ENCODE peak calls at places on chromosomes 1 and 21, in eight cellular contexts. One of them, this sample, is unnamed. For H3K4me1 and H3K9me3, the result is how much of the 10 kb centered on the place peaks cover.

GRCh38 chr1:220556641-220557040 is 28.7 kb downstream of the MARK1 start:
- DNase-seq in pancreas: no peak
- DNase-seq in mammary epithelial cell: no peak
- DNase-seq in transverse colon: no peak
- DNase-seq in mucosa of descending colon: no peak
- DNase-seq in neural progenitor cell: no peak
- DNase-seq in thoracic aorta: no peak
- DNase-seq in lower lobe of right lung: no peak
- DNase-seq in this sample: no peak

GRCh38 chr1:167566766-167567165 is 13.2 kb upstream of the CREG1 start:
- DNase-seq in pancreas: no peak
- DNase-seq in mammary epithelial cell: peak
- DNase-seq in transverse colon: no peak
- DNase-seq in mucosa of descending colon: no peak
- DNase-seq in neural progenitor cell: no peak
- DNase-seq in thoracic aorta: no peak
- DNase-seq in lower lobe of right lung: no peak
- DNase-seq in this sample: no peak

GRCh38 chr1:27940297-27940696 is 5.5 kb downstream of the SMPDL3B start:
- DNase-seq in pancreas: no peak
- DNase-seq in mammary epithelial cell: no peak
- DNase-seq in transverse colon: peak
- DNase-seq in mucosa of descending colon: peak
- DNase-seq in neural progenitor cell: peak
- DNase-seq in thoracic aorta: no peak
- DNase-seq in lower lobe of right lung: peak
- DNase-seq in this sample: peak

GRCh38 chr1:210239295-210240155 is 6.9 kb downstream of the SERTAD4 start:
- DNase-seq in pancreas: no peak
- DNase-seq in mammary epithelial cell: peak
- DNase-seq in transverse colon: no peak
- DNase-seq in mucosa of descending colon: no peak
- DNase-seq in neural progenitor cell: peak
- DNase-seq in thoracic aorta: no peak
- DNase-seq in lower lobe of right lung: no peak
- DNase-seq in this sample: no peak

GRCh38 chr1:159188375-159188788 is 16.3 kb upstream of the ACKR1 start:
- DNase-seq in pancreas: peak
- DNase-seq in mammary epithelial cell: no peak
- DNase-seq in transverse colon: peak
- DNase-seq in mucosa of descending colon: peak
- DNase-seq in neural progenitor cell: peak
- DNase-seq in thoracic aorta: no peak
- DNase-seq in lower lobe of right lung: peak
- DNase-seq in this sample: peak

GRCh38 chr1:63319069-63320023 is 3.0 kb upstream of the FOXD3 start:
- DNase-seq in pancreas: no peak
- DNase-seq in mammary epithelial cell: no peak
- DNase-seq in transverse colon: no peak
- DNase-seq in mucosa of descending colon: no peak
- DNase-seq in neural progenitor cell: peak
- DNase-seq in thoracic aorta: no peak
- DNase-seq in lower lobe of right lung: no peak
- DNase-seq in this sample: no peak

GRCh38 chr1:225465793-225466517 is 38.1 kb upstream of the LBR start:
- DNase-seq in pancreas: no peak
- DNase-seq in mammary epithelial cell: no peak
- DNase-seq in transverse colon: no peak
- DNase-seq in mucosa of descending colon: no peak
- DNase-seq in neural progenitor cell: no peak
- DNase-seq in thoracic aorta: no peak
- DNase-seq in lower lobe of right lung: no peak
- DNase-seq in this sample: peak

GRCh38 chr1:16209847-16210407 is 2.5 kb downstream of the ARHGEF19 start:
- DNase-seq in pancreas: no peak
- DNase-seq in mammary epithelial cell: no peak
- DNase-seq in transverse colon: no peak
- DNase-seq in mucosa of descending colon: no peak
- DNase-seq in neural progenitor cell: peak
- DNase-seq in thoracic aorta: no peak
- DNase-seq in lower lobe of right lung: no peak
- DNase-seq in this sample: peak

GRCh38 chr1:43836267-43836951 is 97.2 kb upstream of the ARTN start:
- DNase-seq in pancreas: peak
- DNase-seq in mammary epithelial cell: peak
- DNase-seq in transverse colon: peak
- DNase-seq in mucosa of descending colon: peak
- DNase-seq in neural progenitor cell: no peak
- DNase-seq in thoracic aorta: no peak
- DNase-seq in lower lobe of right lung: peak
- DNase-seq in this sample: peak

GRCh38 chr1:78101514-78101913 is 55.7 kb downstream of the GIPC2 start:
- DNase-seq in pancreas: peak
- DNase-seq in mammary epithelial cell: peak
- DNase-seq in transverse colon: peak
- DNase-seq in mucosa of descending colon: no peak
- DNase-seq in neural progenitor cell: no peak
- DNase-seq in thoracic aorta: peak
- DNase-seq in lower lobe of right lung: no peak
- DNase-seq in this sample: no peak

GRCh38 chr1:64243757-64244080 is 40.3 kb downstream of the UBE2U start:
- DNase-seq in pancreas: no peak
- DNase-seq in mammary epithelial cell: no peak
- DNase-seq in transverse colon: no peak
- DNase-seq in mucosa of descending colon: no peak
- DNase-seq in neural progenitor cell: no peak
- DNase-seq in thoracic aorta: no peak
- DNase-seq in lower lobe of right lung: no peak
- DNase-seq in this sample: no peak

GRCh38 chr1:23699280-23700179 is 7.9 kb downstream of the RPL11 start:
- DNase-seq in pancreas: no peak
- DNase-seq in mammary epithelial cell: peak
- DNase-seq in transverse colon: no peak
- DNase-seq in mucosa of descending colon: no peak
- DNase-seq in neural progenitor cell: no peak
- DNase-seq in thoracic aorta: no peak
- DNase-seq in lower lobe of right lung: no peak
- DNase-seq in this sample: no peak

GRCh38 chr1:213060836-213061235 is 9.8 kb downstream of the RPS6KC1 start:
- DNase-seq in pancreas: no peak
- DNase-seq in mammary epithelial cell: no peak
- DNase-seq in transverse colon: no peak
- DNase-seq in mucosa of descending colon: no peak
- DNase-seq in neural progenitor cell: no peak
- DNase-seq in thoracic aorta: no peak
- DNase-seq in lower lobe of right lung: no peak
- DNase-seq in this sample: no peak

GRCh38 chr1:41955461-41956159 is 36.9 kb upstream of the HIVEP3 start:
- DNase-seq in pancreas: no peak
- DNase-seq in mammary epithelial cell: peak
- DNase-seq in transverse colon: no peak
- DNase-seq in mucosa of descending colon: no peak
- DNase-seq in neural progenitor cell: peak
- DNase-seq in thoracic aorta: no peak
- DNase-seq in lower lobe of right lung: no peak
- DNase-seq in this sample: no peak

GRCh38 chr21:42533306-42533962 is 19.8 kb downstream of the SLC37A1 start:
- DNase-seq in pancreas: no peak
- DNase-seq in mammary epithelial cell: no peak
- DNase-seq in transverse colon: peak
- DNase-seq in mucosa of descending colon: no peak
- DNase-seq in neural progenitor cell: no peak
- DNase-seq in thoracic aorta: no peak
- DNase-seq in lower lobe of right lung: no peak
- DNase-seq in this sample: no peak

GRCh38 chr1:193275773-193276172 is 89.4 kb upstream of the B3GALT2 start:
- DNase-seq in pancreas: no peak
- DNase-seq in mammary epithelial cell: no peak
- DNase-seq in transverse colon: no peak
- DNase-seq in mucosa of descending colon: no peak
- DNase-seq in neural progenitor cell: peak
- DNase-seq in thoracic aorta: no peak
- DNase-seq in lower lobe of right lung: no peak
- DNase-seq in this sample: no peak

GRCh38 chr1:26693557-26694184 is 2.1 kb upstream of the ARID1A start:
- DNase-seq in pancreas: no peak
- DNase-seq in mammary epithelial cell: no peak
- DNase-seq in transverse colon: no peak
- DNase-seq in mucosa of descending colon: no peak
- DNase-seq in neural progenitor cell: peak
- DNase-seq in thoracic aorta: no peak
- DNase-seq in lower lobe of right lung: no peak
- DNase-seq in this sample: no peak

GRCh38 chr1:87940410-87940809 is 611.7 kb downstream of the LMO4 start:
- DNase-seq in pancreas: no peak
- DNase-seq in mammary epithelial cell: peak
- DNase-seq in transverse colon: no peak
- DNase-seq in mucosa of descending colon: no peak
- DNase-seq in neural progenitor cell: no peak
- DNase-seq in thoracic aorta: no peak
- DNase-seq in lower lobe of right lung: no peak
- DNase-seq in this sample: no peak

DNA sequence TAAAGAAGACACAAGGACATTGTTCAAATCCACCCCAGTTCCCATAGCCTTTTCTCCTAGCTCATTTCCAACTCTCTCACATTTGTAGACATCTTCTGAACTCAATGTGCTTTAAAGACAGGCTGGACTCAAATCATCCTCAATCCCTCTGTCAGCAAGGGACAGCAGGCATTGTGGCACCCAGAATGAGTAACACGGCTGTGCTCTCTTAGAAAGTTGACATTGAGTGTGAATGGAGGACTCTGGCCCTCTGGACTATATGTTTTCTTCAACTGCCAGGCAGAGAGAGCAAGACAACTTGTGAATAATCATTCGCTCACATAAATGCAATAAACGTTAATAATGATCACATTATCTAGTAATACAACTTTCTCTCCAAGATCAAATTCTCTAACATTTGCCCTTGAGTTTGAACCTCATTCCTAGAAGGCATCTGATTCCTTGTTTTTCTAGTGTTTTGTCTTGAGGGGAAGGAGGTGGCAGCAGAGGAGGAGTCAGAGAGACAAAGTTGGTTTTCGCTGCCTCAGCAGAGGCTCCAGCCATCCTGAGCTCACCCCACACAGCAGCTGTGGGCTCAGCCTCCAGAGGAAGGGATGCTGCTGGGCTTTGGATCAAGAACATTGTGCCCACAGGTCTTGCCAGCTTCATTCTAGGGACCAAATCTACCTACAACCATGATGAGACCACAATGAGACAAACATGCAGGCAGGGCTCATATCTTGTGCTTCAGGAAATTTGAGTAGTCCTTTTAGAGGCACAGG is 85.1 kb downstream of the BCAR3 start:
- DNase-seq in pancreas: no peak
- DNase-seq in mammary epithelial cell: no peak
- DNase-seq in transverse colon: no peak
- DNase-seq in mucosa of descending colon: no peak
- DNase-seq in neural progenitor cell: no peak
- DNase-seq in thoracic aorta: no peak
- DNase-seq in lower lobe of right lung: no peak
- DNase-seq in this sample: no peak
- H3K4me1 ChIP-seq in pancreas: under half
- H3K4me1 ChIP-seq in mammary epithelial cell: half or more
- H3K4me1 ChIP-seq in transverse colon: under half
- H3K4me1 ChIP-seq in mucosa of descending colon: under half
- H3K4me1 ChIP-seq in neural progenitor cell: under half
- H3K4me1 ChIP-seq in thoracic aorta: half or more
- H3K4me1 ChIP-seq in lower lobe of right lung: under half
- H3K4me1 ChIP-seq in this sample: under half

DNA sequence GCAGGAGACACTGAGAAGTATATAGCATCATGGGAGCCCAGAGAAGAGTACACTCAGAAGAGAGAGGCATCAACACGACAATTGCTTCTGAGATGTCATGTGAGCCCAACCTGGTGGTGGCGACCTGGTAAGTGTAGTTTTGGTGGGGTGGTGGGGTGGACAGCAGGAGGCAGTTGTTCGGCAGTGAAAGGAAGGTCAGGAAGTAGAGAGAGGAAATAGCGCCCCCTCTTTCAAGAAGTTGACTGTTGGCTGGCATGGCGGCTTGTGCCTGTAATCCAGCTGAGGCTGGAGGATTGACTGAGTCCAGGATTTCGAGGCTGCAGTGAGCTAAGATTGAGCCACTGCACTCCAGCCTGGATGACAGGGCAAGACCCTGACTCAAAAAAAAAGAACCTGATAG is 12.6 kb downstream of the RSPO1 start:
- DNase-seq in pancreas: no peak
- DNase-seq in mammary epithelial cell: no peak
- DNase-seq in transverse colon: no peak
- DNase-seq in mucosa of descending colon: no peak
- DNase-seq in neural progenitor cell: peak
- DNase-seq in thoracic aorta: no peak
- DNase-seq in lower lobe of right lung: no peak
- DNase-seq in this sample: no peak
- H3K4me3 ChIP-seq in pancreas: no peak
- H3K4me3 ChIP-seq in mammary epithelial cell: no peak
- H3K4me3 ChIP-seq in transverse colon: no peak
- H3K4me3 ChIP-seq in mucosa of descending colon: no peak
- H3K4me3 ChIP-seq in neural progenitor cell: no peak
- H3K4me3 ChIP-seq in thoracic aorta: no peak
- H3K4me3 ChIP-seq in lower lobe of right lung: no peak
- H3K4me3 ChIP-seq in this sample: no peak

DNA sequence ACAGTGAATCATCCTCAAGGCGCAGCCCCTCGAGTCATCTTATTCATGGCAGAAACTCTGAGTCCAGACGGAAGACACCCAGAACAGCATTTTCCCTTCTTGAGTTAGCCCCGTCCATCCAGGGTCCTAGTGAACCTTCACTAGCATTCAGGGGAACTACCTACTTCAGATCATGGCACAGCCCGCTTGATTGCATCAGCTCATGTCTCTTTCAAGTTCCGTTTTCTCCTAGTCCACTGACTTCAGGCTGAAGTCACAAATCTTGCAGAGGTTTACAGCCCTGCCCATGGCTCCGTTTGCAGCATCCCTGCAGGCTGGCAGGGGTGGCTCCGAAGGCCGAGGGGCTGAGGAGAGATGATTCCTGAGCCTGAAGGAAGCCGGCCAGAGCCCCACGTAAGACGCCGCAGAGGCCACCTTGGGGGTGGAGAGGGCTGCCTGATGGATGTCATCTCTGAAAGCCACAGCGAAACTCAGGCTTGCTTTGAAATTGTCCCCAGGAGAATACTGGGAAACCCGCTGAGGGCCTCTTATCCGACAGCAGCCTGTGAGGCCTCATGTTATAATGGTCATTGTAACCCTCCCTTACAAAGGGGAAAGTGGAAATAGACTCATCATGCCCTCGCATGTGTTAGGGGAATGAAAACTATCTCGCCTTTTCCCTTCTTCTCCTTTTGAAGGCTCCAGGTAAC is 310.2 kb upstream of the AJAP1 start:
- DNase-seq in pancreas: no peak
- DNase-seq in mammary epithelial cell: no peak
- DNase-seq in transverse colon: no peak
- DNase-seq in mucosa of descending colon: no peak
- DNase-seq in neural progenitor cell: no peak
- DNase-seq in thoracic aorta: no peak
- DNase-seq in lower lobe of right lung: no peak
- DNase-seq in this sample: no peak
- H3K9me3 ChIP-seq in pancreas: under half
- H3K9me3 ChIP-seq in mammary epithelial cell: under half
- H3K9me3 ChIP-seq in transverse colon: under half
- H3K9me3 ChIP-seq in mucosa of descending colon: under half
- H3K9me3 ChIP-seq in neural progenitor cell: under half
- H3K9me3 ChIP-seq in thoracic aorta: under half
- H3K9me3 ChIP-seq in lower lobe of right lung: under half
- H3K9me3 ChIP-seq in this sample: under half

GRCh38 chr1:12608311-12608957 is 9.6 kb downstream of the DHRS3 start:
- DNase-seq in pancreas: no peak
- DNase-seq in mammary epithelial cell: no peak
- DNase-seq in transverse colon: no peak
- DNase-seq in mucosa of descending colon: peak
- DNase-seq in neural progenitor cell: no peak
- DNase-seq in thoracic aorta: no peak
- DNase-seq in lower lobe of right lung: no peak
- DNase-seq in this sample: no peak
- H3K4me1 ChIP-seq in pancreas: under half
- H3K4me1 ChIP-seq in mammary epithelial cell: under half
- H3K4me1 ChIP-seq in transverse colon: under half
- H3K4me1 ChIP-seq in mucosa of descending colon: under half
- H3K4me1 ChIP-seq in neural progenitor cell: under half
- H3K4me1 ChIP-seq in thoracic aorta: half or more
- H3K4me1 ChIP-seq in lower lobe of right lung: under half
- H3K4me1 ChIP-seq in this sample: under half

This sample was measured in right cardiac atrium.